ENCODE peak calls at places on chromosomes 16 and 17, in eight cellular contexts. Q, T, H, J, A, Y, N and Z are unnamed samples.

GRCh38 chr17:77354721-77355455 is 214.1 kb downstream of the SEC14L1 start:
- DNase-seq in T (no peak), Y (no peak), H (peak), J (peak), A (peak), N (peak), Q (no peak), Z (no peak)

GRCh38 chr17:73231363-73231762 is 30.3 kb downstream of the CPSF4L start:
- DNase-seq in T (no peak), A (no peak), Y (no peak), J (peak), Q (no peak), N (no peak), H (no peak), Z (peak)

GRCh38 chr17:40056379-40057005 is 2.3 kb upstream of the MED24 start:
- DNase-seq in N (no peak), Y (no peak), H (no peak), Q (no peak), A (no peak), T (no peak), J (no peak), Z (no peak)

GRCh38 chr17:74343526-74344284 is 17.7 kb downstream of the KIF19 start:
- DNase-seq in N (no peak), Y (no peak), Q (no peak), A (no peak), T (no peak), H (no peak), J (no peak), Z (no peak)

GRCh38 chr16:67805718-67806427 is 487 bp downstream of the RANBP10 start:
- DNase-seq in Q (no peak), A (no peak), T (peak), Y (peak), J (no peak), H (no peak), N (no peak), Z (peak)

GRCh38 chr16:12971216-12971615 is 69.8 kb downstream of the SHISA9 start:
- DNase-seq in Y (no peak), N (no peak), T (peak), A (peak), H (peak), J (peak), Q (peak), Z (no peak)

GRCh38 chr16:78973041-78973440 is 627.5 kb downstream of the MAF start:
- DNase-seq in H (no peak), J (no peak), Y (no peak), T (no peak), N (no peak), A (no peak), Q (no peak), Z (no peak)

GRCh38 chr16:79589495-79590134 is 10.9 kb downstream of the MAF start:
- DNase-seq in Y (no peak), J (no peak), H (no peak), Q (no peak), A (no peak), N (no peak), T (no peak), Z (no peak)

GRCh38 chr16:4332623-4333307 is 16.9 kb downstream of the GLIS2 start:
- DNase-seq in A (no peak), Q (no peak), H (no peak), J (no peak), N (no peak), T (no peak), Y (peak), Z (no peak)

GRCh38 chr16:51876934-51877333 is 670.0 kb downstream of the TOX3 start:
- DNase-seq in Q (no peak), N (no peak), H (no peak), J (no peak), T (no peak), Y (no peak), A (no peak), Z (no peak)

GRCh38 chr17:80879723-80880649 is 111.7 kb upstream of the CHMP6 start:
- DNase-seq in H (no peak), A (no peak), Y (peak), J (no peak), N (no peak), T (no peak), Q (no peak), Z (no peak)

GRCh38 chr17:82222816-82223215 is 6.0 kb upstream of the SLC16A3 start:
- DNase-seq in H (no peak), N (no peak), J (no peak), T (no peak), Q (no peak), Y (no peak), A (no peak), Z (no peak)

GRCh38 chr16:1422076-1422475 is 1.5 kb upstream of the UQCC4 start:
- DNase-seq in N (no peak), J (no peak), A (no peak), T (no peak), Y (no peak), Q (no peak), H (no peak), Z (no peak)

GRCh38 chr17:40311575-40311974 is 2.6 kb downstream of the RARA start:
- DNase-seq in A (no peak), H (peak), J (no peak), Q (no peak), N (no peak), Y (peak), T (peak), Z (no peak)

GRCh38 chr17:77742579-77742978 is 215.9 kb upstream of the TNRC6C start:
- DNase-seq in T (no peak), H (no peak), Q (no peak), N (no peak), A (no peak), Y (peak), J (no peak), Z (no peak)

GRCh38 chr17:81030726-81031570 is 4.0 kb upstream of the BAIAP2 start:
- DNase-seq in J (no peak), Q (no peak), A (no peak), T (no peak), H (peak), N (peak), Y (peak), Z (no peak)

GRCh38 chr16:84105286-84105815 is 11.4 kb downstream of the MBTPS1 start:
- DNase-seq in T (no peak), A (no peak), H (no peak), Y (no peak), J (no peak), Q (no peak), N (no peak), Z (no peak)

GRCh38 chr17:48579738-48580543 is 1.8 kb upstream of the HOXB4 start:
- DNase-seq in J (no peak), N (no peak), Q (no peak), A (no peak), Y (no peak), T (no peak), H (no peak), Z (no peak)

GRCh38 chr17:28641579-28641978 is 3.4 kb downstream of the BLTP2 start:
- DNase-seq in T (no peak), H (no peak), Q (no peak), A (no peak), N (no peak), J (no peak), Y (no peak), Z (no peak)

GRCh38 chr16:28027055-28027454 is 36.5 kb downstream of the GSG1L start:
- DNase-seq in J (no peak), Y (no peak), N (no peak), T (no peak), H (no peak), A (no peak), Q (no peak), Z (no peak)

GRCh38 chr16:89936034-89936433 is 12.5 kb upstream of the DEF8 start:
- DNase-seq in Y (no peak), H (no peak), A (no peak), J (no peak), N (no peak), T (no peak), Q (no peak), Z (no peak)

GRCh38 chr17:62757518-62757951 is 50.6 kb downstream of the MARCHF10 start:
- DNase-seq in N (no peak), T (no peak), J (no peak), Y (no peak), H (no peak), Q (no peak), A (no peak), Z (no peak)

GRCh38 chr16:31007684-31008083 is 2.8 kb downstream of the STX1B start:
- DNase-seq in T (no peak), J (no peak), N (no peak), H (no peak), Q (no peak), Y (no peak), A (no peak), Z (no peak)

GRCh38 chr17:42857389-42857788 is 6.4 kb downstream of the AOC3 start:
- DNase-seq in Y (peak), N (no peak), A (no peak), J (no peak), H (no peak), T (no peak), Q (no peak), Z (no peak)

GRCh38 chr16:11757671-11758545 is 15.3 kb upstream of the TXNDC11 start:
- DNase-seq in J (peak), N (no peak), T (no peak), Y (no peak), Q (no peak), H (no peak), A (no peak), Z (no peak)

GRCh38 chr16:66275795-66276428 is 90.6 kb upstream of the CDH5 start:
- DNase-seq in H (no peak), Q (no peak), Y (no peak), N (peak), A (no peak), T (no peak), J (peak), Z (peak)

GRCh38 chr17:72370819-72371218 is 250.0 kb downstream of the SOX9 start:
- DNase-seq in N (no peak), Q (no peak), T (no peak), H (no peak), Y (no peak), A (no peak), J (peak), Z (no peak)

GRCh38 chr16:35193956-35194355 is 1734.5 kb downstream of the TP53TG3F start:
- DNase-seq in Q (no peak), A (no peak), H (no peak), J (no peak), N (peak), T (no peak), Y (no peak), Z (no peak)

GRCh38 chr16:26987631-26988030 is 79.1 kb upstream of the C16orf82 start:
- DNase-seq in T (no peak), J (no peak), N (peak), Y (no peak), Q (no peak), H (no peak), A (no peak), Z (no peak)

GRCh38 chr16:17475104-17475503 is 4.3 kb upstream of the XYLT1 start:
- DNase-seq in Y (no peak), A (no peak), N (no peak), H (no peak), J (no peak), Q (no peak), T (no peak), Z (no peak)

GRCh38 chr17:17358060-17358751 is 55.0 kb downstream of the NT5M start:
- DNase-seq in Q (no peak), N (peak), T (no peak), A (no peak), Y (peak), J (no peak), H (no peak), Z (no peak)
- TF ChIP-seq CTCF in Q (no peak), N (no peak), T (no peak), A (no peak), Y (no peak), J (no peak), H (no peak), Z (no peak)

GRCh38 chr17:69444023-69444422 is 29.5 kb downstream of the MAP2K6 start:
- DNase-seq in Y (no peak), H (no peak), T (no peak), A (no peak), N (no peak), Q (no peak), J (no peak), Z (no peak)
- TF ChIP-seq CTCF in Y (no peak), H (no peak), T (no peak), A (no peak), N (no peak), Q (no peak), J (no peak), Z (no peak)

DNA sequence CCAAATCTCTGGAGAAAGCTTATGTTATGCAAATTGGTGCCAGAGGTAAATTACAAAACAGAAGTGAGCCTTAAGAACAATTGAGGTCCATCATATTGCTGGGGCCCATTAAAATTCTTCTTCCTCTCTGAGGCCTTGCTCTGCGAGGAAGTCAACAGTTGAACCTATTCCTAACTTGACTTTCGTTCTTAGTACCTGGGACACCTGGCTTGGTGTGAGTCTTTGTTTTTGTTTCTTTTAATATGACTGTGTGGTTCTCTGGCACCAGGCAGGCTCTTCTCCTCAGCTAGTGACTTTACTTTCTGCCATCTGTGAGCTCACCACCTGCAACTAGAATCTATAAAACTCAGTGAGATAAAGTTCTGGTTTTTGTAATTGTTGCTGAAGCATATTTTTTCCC is 120.4 kb downstream of the CBLN1 start:
- DNase-seq in J (no peak), H (no peak), T (no peak), Q (no peak), Y (no peak), A (no peak), N (no peak), Z (no peak)
- TF ChIP-seq CTCF in J (no peak), H (no peak), T (no peak), Q (no peak), Y (no peak), A (no peak), N (no peak), Z (no peak)

DNA sequence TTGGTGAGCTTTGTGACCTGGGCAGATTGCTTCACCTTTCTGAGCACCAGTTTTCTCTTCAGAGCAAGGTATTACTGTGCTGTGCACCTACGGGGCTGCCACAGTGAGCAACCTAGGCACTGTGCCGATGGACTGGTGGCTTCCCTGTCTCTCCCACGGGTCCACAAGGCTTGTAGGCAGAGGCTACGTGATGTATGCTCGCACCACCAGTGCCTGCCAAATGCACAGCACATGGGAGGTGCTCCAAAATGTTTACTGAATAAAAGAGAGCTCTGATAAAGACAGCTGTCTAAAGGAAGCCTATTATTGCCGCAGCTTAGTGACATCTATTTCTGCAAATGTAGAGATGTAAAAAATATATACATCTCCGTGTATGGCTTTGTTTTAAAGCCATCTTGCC is 139.2 kb downstream of the CDK5R1 start:
- DNase-seq in A (no peak), H (no peak), J (no peak), Q (no peak), Y (no peak), N (no peak), T (no peak), Z (no peak)
- TF ChIP-seq CTCF in A (no peak), H (no peak), J (no peak), Q (no peak), Y (no peak), N (no peak), T (no peak), Z (no peak)

GRCh38 chr17:7330099-7331015 is 1.2 kb upstream of the NEURL4 start:
- DNase-seq in J (peak), Y (peak), N (peak), A (peak), Q (peak), H (peak), T (no peak), Z (peak)

GRCh38 chr17:7328840-7329359 is at the start of gene NEURL4:
- DNase-seq in A (no peak), Q (no peak), Y (no peak), J (no peak), T (no peak), H (no peak), N (no peak), Z (no peak)

GRCh38 chr17:7328009-7328408 is 1.1 kb downstream of the NEURL4 start:
- DNase-seq in Q (no peak), N (no peak), A (no peak), J (no peak), H (no peak), Y (no peak), T (no peak), Z (no peak)

GRCh38 chr17:7327501-7327900 is 1.6 kb downstream of the NEURL4 start:
- DNase-seq in N (no peak), J (no peak), T (no peak), H (no peak), Y (no peak), A (no peak), Q (no peak), Z (no peak)

DNA sequence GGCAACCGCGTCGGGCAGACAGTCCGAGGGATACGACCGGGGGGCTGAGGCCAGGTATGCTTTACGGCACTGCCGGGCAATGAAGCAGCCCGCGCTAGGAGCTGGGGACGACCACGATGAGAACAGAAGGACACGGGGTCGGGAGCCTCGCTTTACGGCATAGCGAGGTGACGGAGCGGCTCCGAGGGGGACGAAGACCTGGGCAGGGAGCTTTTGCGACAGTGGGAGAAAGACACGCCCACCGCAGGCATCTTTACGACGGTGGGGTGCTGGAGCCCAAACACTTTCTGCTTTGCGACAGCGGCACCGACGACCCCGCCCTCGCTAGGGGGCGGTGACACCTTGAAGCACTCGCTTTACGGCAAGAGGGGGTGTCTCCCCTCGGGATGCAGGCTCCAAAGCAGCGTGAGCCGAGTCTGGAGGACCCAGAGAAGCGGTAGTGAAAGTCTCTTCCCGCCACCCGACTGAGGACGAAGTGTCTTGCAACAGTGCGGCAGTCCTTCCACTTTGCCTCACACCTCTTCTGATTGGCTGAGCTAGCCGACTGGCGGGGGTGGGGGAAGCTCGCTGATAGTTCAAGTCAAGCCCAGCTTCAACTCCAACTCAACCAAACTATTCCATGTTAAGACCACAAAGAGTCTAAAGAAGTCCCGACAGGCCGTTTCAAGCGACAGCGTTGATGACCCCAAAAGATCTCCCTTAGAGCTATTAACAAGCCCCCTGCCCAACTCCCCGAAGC is 394 bp upstream of the NEURL4 start:
- DNase-seq in Q (peak), H (peak), T (peak), A (peak), N (peak), Y (peak), J (peak), Z (peak)
- TF ChIP-seq CTCF in Q (peak), H (peak), T (no peak), A (no peak), N (no peak), Y (no peak), J (no peak), Z (no peak)

GRCh38 chr16:8905168-8905762 is 23.1 kb downstream of the LITAFD start:
- DNase-seq in J (peak), Q (no peak), T (no peak), A (no peak), Y (no peak), N (no peak), H (no peak), Z (no peak)
- TF ChIP-seq CTCF in J (peak), Q (no peak), T (no peak), A (peak), Y (peak), N (no peak), H (peak), Z (no peak)